ENCODE peak calls at places on chromosomes 6 and 20, in six cellular contexts. L is A549, M is endothelial cell of umbilical vein, N is HepG2, J is K562, X is GM12878. W is an unnamed sample.

GRCh38 chr6:37320649-37321048 is 33.1 kb upstream of the RNF8 start:
- DNase-seq in L (no peak), M (no peak), N (no peak), J (no peak), X (no peak), W (no peak)

GRCh38 chr20:46376196-46376785 is 30.1 kb downstream of the ELMO2 start:
- DNase-seq in L (no peak), M (no peak), N (no peak), J (no peak), X (no peak), W (no peak)

GRCh38 chr6:31441368-31442267 is 38.2 kb downstream of the MICA start:
- DNase-seq in L (peak), M (peak), N (peak), J (peak), X (no peak), W (peak)

GRCh38 chr20:10511507-10512231 is 76.6 kb downstream of the SLX4IP start:
- DNase-seq in L (peak), M (peak), N (peak), J (peak), X (peak), W (peak)

GRCh38 chr6:43971776-43972126 is 155.5 kb downstream of the MRPL14 start:
- DNase-seq in L (no peak), M (no peak), N (no peak), J (no peak), X (no peak), W (no peak)

GRCh38 chr6:133951881-133952814 is 876 bp upstream of the TBPL1 start:
- DNase-seq in L (peak), M (peak), N (peak), J (peak), X (no peak), W (peak)

GRCh38 chr6:14026831-14027539 is 90.6 kb upstream of the CD83 start:
- DNase-seq in L (no peak), M (peak), N (no peak), J (no peak), X (no peak), W (no peak)

GRCh38 chr20:9441948-9442347 is 72.4 kb upstream of the LAMP5 start:
- DNase-seq in L (no peak), M (no peak), N (no peak), J (no peak), X (peak), W (peak)

GRCh38 chr20:17734374-17734773 is 34.6 kb downstream of the BANF2 start:
- DNase-seq in L (no peak), M (no peak), N (no peak), J (no peak), X (no peak), W (no peak)

GRCh38 chr20:52201395-52201794 is 9.8 kb upstream of the ZFP64 start:
- DNase-seq in L (no peak), M (no peak), N (no peak), J (no peak), X (no peak), W (no peak)

GRCh38 chr6:35078226-35078850 is 62.8 kb downstream of the TCP11 start:
- DNase-seq in L (no peak), M (no peak), N (no peak), J (no peak), X (no peak), W (no peak)

GRCh38 chr6:31725502-31726350 is 2.6 kb downstream of the MPIG6B start:
- DNase-seq in L (no peak), M (peak), N (no peak), J (no peak), X (no peak), W (peak)

GRCh38 chr6:13846841-13847240 is 32.5 kb upstream of the MCUR1 start:
- DNase-seq in L (peak), M (no peak), N (peak), J (peak), X (no peak), W (peak)

GRCh38 chr6:116010400-116011095 is 50.1 kb downstream of the FRK start:
- DNase-seq in L (peak), M (peak), N (peak), J (peak), X (no peak), W (peak)

GRCh38 chr20:16145919-16146318 is 427.3 kb downstream of the KIF16B start:
- DNase-seq in L (no peak), M (no peak), N (no peak), J (no peak), X (no peak), W (no peak)

GRCh38 chr20:50885068-50885467 is 46.2 kb downstream of the ADNP start:
- DNase-seq in L (no peak), M (no peak), N (no peak), J (no peak), X (no peak), W (no peak)

GRCh38 chr6:301526-301925 is 9.2 kb downstream of the DUSP22 start:
- DNase-seq in L (no peak), M (no peak), N (no peak), J (no peak), X (no peak), W (no peak)

GRCh38 chr6:21033575-21034026 is 499.3 kb downstream of the CDKAL1 start:
- DNase-seq in L (peak), M (peak), N (no peak), J (no peak), X (no peak), W (no peak)

GRCh38 chr6:2819891-2820814 is 21.5 kb downstream of the SERPINB1 start:
- DNase-seq in L (no peak), M (peak), N (no peak), J (no peak), X (no peak), W (peak)

GRCh38 chr6:156164701-156165454 is 612.3 kb upstream of the ARID1B start:
- DNase-seq in L (no peak), M (peak), N (no peak), J (no peak), X (no peak), W (no peak)

GRCh38 chr6:156166093-156166492 is 611.1 kb upstream of the ARID1B start:
- DNase-seq in L (no peak), M (no peak), N (no peak), J (no peak), X (no peak), W (no peak)

GRCh38 chr6:156163311-156163710 is 613.9 kb upstream of the ARID1B start:
- DNase-seq in L (no peak), M (no peak), N (no peak), J (no peak), X (no peak), W (no peak)

GRCh38 chr6:156160007-156160787 is 617.0 kb upstream of the ARID1B start:
- DNase-seq in L (no peak), M (no peak), N (no peak), J (no peak), X (no peak), W (no peak)

GRCh38 chr6:156160788-156161150 is 616.4 kb upstream of the ARID1B start:
- DNase-seq in L (no peak), M (peak), N (no peak), J (no peak), X (no peak), W (no peak)
- TF ChIP-seq CTCF in L (no peak), M (no peak), N (no peak), J (no peak), X (no peak), W (no peak)

GRCh38 chr20:24612799-24613775 is 143.7 kb downstream of the SYNDIG1 start:
- DNase-seq in L (no peak), M (no peak), N (no peak), J (no peak), X (no peak), W (no peak)
- TF ChIP-seq POLR2A in L (no peak), M (no peak), N (no peak), J (no peak), X (no peak), W (no peak)

GRCh38 chr6:157909282-157909664 is 72.4 kb upstream of the SYNJ2 start:
- DNase-seq in L (no peak), M (no peak), N (no peak), J (no peak), X (peak), W (no peak)

GRCh38 chr6:157908369-157909281 is 73.0 kb upstream of the SYNJ2 start:
- DNase-seq in L (no peak), M (no peak), N (no peak), J (no peak), X (peak), W (no peak)

GRCh38 chr6:157905590-157906337 is 75.9 kb upstream of the SYNJ2 start:
- DNase-seq in L (no peak), M (peak), N (no peak), J (no peak), X (no peak), W (peak)

GRCh38 chr6:157906537-157907061 is 75.1 kb upstream of the SYNJ2 start:
- DNase-seq in L (no peak), M (peak), N (no peak), J (peak), X (no peak), W (no peak)

GRCh38 chr6:157907651-157908050 is 74.0 kb upstream of the SYNJ2 start:
- DNase-seq in L (no peak), M (no peak), N (no peak), J (no peak), X (no peak), W (no peak)
- TF ChIP-seq MYC in L (no peak), M (no peak), N (no peak), J (no peak), X (no peak), W (no peak)

DNA sequence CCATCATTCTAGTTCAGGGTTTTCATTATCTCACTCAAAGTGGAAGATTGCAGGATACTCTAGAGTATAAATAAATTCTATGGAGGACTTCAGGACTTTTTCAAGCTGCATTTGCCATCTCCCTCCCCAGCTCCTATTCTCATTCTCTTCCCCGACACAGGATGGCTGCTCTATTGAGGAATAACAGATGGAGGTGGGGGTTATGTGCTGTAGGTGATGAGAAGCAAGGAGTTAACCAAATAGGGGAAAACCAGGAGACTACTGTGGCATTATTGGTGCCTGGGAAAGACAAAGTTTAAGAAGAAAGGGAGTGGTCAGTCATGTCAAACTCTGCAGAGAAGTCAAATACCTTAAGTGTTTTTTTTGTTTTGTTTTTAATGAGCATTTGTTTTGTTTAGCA is 109.3 kb downstream of the GRIK2 start:
- DNase-seq in L (no peak), M (no peak), N (no peak), J (no peak), X (no peak), W (no peak)
- TF ChIP-seq CTCF in L (no peak), M (no peak), N (no peak), J (no peak), X (no peak), W (no peak)

DNA sequence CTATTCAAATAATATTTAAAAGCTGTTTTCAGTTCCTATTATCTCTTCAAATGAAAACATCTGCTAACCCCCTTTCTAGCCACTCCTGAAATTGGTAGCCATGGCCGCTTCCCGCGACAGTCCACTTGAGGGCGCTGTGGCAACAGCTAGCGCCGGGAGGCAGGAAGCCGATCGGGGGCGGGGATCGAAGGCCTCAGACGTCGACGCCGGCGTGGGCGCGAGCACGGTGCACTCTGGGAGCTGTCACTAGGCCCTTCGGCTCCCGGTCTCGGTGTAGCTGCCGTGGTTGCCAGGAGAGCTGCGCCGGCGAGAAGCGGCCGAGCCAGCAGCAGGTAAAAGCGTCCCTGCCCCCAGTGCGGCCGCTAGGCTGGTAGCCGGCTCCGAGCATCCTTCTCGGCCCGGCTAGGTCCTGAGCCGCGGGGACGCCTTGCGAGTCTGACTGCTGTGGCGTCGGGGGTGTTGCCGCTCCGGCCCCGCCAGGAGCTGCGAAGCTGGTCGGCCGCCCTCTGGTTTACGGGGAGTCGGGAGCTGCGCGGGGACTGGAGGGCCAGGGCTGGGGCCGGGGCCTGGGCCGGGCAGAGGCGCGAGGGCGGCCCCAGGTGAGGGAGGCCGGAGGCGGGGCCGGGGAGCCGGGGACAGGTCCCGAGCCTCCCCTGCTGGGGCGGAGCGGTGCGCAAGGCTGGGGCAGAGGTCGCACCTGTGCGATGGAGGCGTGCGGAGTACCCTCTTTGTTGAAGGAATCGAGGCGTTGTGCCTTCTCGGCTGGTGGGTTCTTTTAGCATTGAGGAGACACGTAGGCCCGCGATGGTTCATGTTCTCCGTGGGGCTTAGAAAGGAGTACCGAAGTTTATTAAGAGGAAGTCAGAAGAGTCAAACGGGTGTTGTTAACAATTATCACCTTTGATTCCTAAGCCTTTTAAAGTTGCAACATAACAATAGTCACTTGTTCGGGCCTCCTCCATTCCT is at the start of gene DOP1A:
- DNase-seq in L (peak), M (peak), N (peak), J (peak), X (peak), W (peak)
- TF ChIP-seq POLR2A in L (peak), M (peak), N (peak), J (peak), X (peak), W (peak)

GRCh38 chr6:4931530-4932505 is 72.0 kb downstream of the RPP40 start:
- DNase-seq in L (peak), M (no peak), N (peak), J (no peak), X (no peak), W (no peak)
- TF ChIP-seq MYC in L (no peak), M (no peak), N (no peak), J (no peak), X (no peak), W (no peak)

DNA sequence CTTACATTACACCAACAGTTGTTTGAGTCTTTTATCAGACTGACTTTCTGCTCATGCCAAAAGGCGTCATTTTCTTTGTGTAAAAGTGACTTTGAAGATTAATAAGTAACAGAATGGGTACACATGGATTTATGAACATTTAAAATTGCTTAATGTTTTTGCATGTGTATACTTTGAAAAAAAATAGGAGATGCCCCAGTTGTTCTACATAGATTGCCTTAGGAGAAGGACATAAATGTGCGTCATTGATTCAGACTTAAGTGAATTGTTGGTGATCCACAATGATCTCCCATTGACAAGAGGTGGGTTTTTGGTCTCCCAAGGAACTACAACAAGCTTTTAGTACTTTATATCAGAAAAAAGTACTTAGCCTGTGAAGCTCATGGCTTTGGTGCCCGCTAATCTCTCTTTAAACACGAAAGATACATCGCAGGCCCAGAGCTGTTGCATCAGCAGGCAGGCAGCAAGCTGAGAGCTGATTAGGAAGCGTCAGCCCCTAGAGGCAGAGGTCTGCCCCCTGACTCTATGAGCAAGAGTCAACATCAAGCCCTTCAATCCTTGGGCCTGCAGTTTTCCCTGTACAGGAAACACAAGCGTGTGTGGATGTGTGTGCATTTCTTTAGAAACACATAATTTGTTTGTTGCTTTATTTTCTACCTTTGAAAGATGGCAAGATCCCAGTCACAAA is 45.9 kb downstream of the SLC22A3 start:
- DNase-seq in L (peak), M (no peak), N (peak), J (no peak), X (no peak), W (no peak)
- TF ChIP-seq CTCF in L (no peak), M (no peak), N (peak), J (no peak), X (no peak), W (no peak)

DNA sequence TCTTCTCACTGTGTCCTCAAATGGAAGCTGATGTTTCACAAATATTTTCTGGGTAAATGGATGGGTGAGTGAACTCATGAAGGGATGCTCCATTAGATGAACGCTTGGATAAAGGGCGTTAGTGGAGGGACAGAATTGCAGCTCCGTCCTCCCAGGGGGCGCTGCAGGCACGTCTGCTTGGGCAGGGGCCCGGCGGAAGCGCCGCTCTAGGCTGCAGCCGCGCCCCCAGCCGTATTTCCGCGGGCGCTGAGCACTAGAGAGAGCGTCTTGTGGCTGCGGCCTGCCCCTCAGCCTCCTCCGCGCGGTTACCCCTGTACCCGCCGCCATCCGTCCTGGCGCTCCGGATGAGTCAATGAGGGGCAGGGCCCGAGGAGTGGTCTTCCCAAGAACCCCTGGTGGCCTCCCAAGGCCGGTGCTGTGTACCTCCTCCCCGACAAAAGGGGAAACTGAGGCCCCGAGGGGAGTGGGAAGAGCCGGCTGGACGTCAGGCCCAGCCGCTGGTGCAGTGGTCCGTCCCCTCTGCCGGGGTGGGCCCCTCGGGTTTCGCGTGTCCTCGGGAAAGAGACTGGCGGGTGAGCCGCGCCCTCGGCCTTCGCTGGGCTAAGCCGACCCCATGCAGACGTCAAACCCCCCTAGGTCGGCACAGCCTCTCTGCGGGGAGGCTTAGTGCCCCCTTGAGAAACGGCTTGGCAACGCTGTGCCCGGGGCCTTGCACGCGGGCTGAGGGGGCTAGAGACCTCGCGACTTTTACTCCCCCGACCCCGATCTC is 11.5 kb upstream of the SNHG17 start:
- DNase-seq in L (peak), M (peak), N (peak), J (peak), X (peak), W (peak)
- TF ChIP-seq POLR2A in L (peak), M (peak), N (peak), J (peak), X (peak), W (peak)

DNA sequence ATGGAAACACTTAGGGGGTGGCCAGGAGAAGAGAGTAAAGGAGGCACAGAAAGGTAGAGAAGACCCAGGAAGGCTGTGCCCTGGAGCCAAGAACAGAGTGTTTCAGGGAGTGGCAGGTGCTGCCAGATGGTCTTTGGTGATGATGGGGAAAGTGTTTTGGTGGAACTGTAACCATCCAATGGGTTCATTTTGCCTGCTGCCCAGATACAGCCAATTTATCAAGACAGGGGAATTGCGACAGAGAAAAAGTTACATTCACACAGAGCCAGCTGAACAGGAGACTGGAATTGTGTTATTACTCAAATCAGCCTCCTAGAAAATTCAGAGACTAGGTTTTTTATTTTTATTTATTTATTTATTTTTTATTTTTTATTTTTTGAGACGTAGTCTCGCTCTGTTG is 5.2 kb downstream of the ZNF341 start:
- DNase-seq in L (no peak), M (no peak), N (no peak), J (no peak), X (no peak), W (no peak)
- TF ChIP-seq MYC in L (no peak), M (no peak), N (no peak), J (no peak), X (no peak), W (no peak)

GRCh38 chr20:24735263-24735662 is 213.8 kb upstream of the CST7 start:
- DNase-seq in L (no peak), M (no peak), N (no peak), J (no peak), X (no peak), W (no peak)
- TF ChIP-seq CTCF in L (no peak), M (no peak), N (no peak), J (no peak), X (no peak), W (no peak)

W was measured in NB4.